ENCODE peak calls at places on chromosomes 6 and 20, in six cellular contexts. V is heart left ventricle, G is left lung, W is thoracic aorta, N is tibial artery, L is WTC11. Y is an unnamed sample.

GRCh38 chr20:3842332-3842930 is 4.2 kb upstream of the MAVS start:
- DNase-seq in W (no peak), L (no peak), N (no peak), G (peak; percentile 52), V (no peak), Y (no peak)

GRCh38 chr6:158996863-158997262 is 3.1 kb downstream of the RSPH3 start:
- DNase-seq in W (no peak), N (no peak), L (no peak), G (no peak), V (no peak), Y (peak; percentile 63)

GRCh38 chr20:3071610-3072529 is at the start of gene OXT:
- DNase-seq in W (no peak), N (no peak), G (peak; percentile 84), L (peak; percentile 69), V (peak; percentile 56), Y (no peak)

GRCh38 chr6:14333556-14334305 is 216.2 kb downstream of the CD83 start:
- DNase-seq in W (no peak), G (no peak), V (no peak), L (no peak), N (no peak), Y (no peak)

GRCh38 chr6:50030777-50031562 is 9.2 kb upstream of the DEFB110 start:
- DNase-seq in W (no peak), N (no peak), V (no peak), L (peak; percentile 67), G (no peak), Y (no peak)

GRCh38 chr6:32609731-32610640 is 20.3 kb upstream of the HLA-DRB1 start:
- DNase-seq in V (peak; percentile 63), W (no peak), L (no peak), G (no peak), N (no peak), Y (peak; percentile 52)

GRCh38 chr6:97009781-97010492 is 85.4 kb downstream of the KLHL32 start:
- DNase-seq in W (no peak), N (no peak), L (no peak), V (no peak), G (no peak), Y (no peak)

GRCh38 chr20:4689224-4689623 is 32.5 kb upstream of the PRND start:
- DNase-seq in W (no peak), N (no peak), V (no peak), L (no peak), G (no peak), Y (no peak)

GRCh38 chr20:38969708-38970107 is 7.6 kb downstream of the DHX35 start:
- DNase-seq in L (no peak), V (no peak), N (no peak), W (no peak), G (no peak), Y (no peak)

GRCh38 chr20:5056801-5057599 is 55.7 kb upstream of the SLC23A2 start:
- DNase-seq in G (peak; percentile 85), N (peak; percentile 73), W (no peak), L (peak; percentile 41), V (peak; percentile 48), Y (peak; percentile 97)

GRCh38 chr6:165844801-165845364 is 181.8 kb upstream of the PDE10A start:
- DNase-seq in N (no peak), G (no peak), W (no peak), V (no peak), L (no peak), Y (no peak)

GRCh38 chr6:109258129-109258528 is 124.1 kb downstream of the CD164 start:
- DNase-seq in V (no peak), W (no peak), G (no peak), L (no peak), N (no peak), Y (no peak)

GRCh38 chr6:37137201-37137880 is 32.6 kb upstream of the PIM1 start:
- DNase-seq in V (peak; percentile 33), L (peak; percentile 49), G (no peak), W (peak; percentile 36), N (no peak), Y (no peak)

GRCh38 chr20:57922701-57923100 is 212.9 kb upstream of the PMEPA1 start:
- DNase-seq in G (no peak), W (no peak), L (no peak), V (no peak), N (no peak), Y (no peak)

GRCh38 chr6:111663692-111664564 is 58.2 kb upstream of the TRAF3IP2 start:
- DNase-seq in W (no peak), V (peak; percentile 65), G (no peak), L (peak; percentile 84), N (peak; percentile 73), Y (no peak)

GRCh38 chr6:1242439-1242838 is 69.5 kb upstream of the FOXQ1 start:
- DNase-seq in G (no peak), V (no peak), W (no peak), N (no peak), L (no peak), Y (no peak)

GRCh38 chr20:39676857-39677351 is 714.8 kb downstream of the DHX35 start:
- DNase-seq in N (no peak), W (no peak), L (no peak), V (no peak), G (no peak), Y (no peak)

GRCh38 chr6:6407061-6407723 is 86.7 kb upstream of the F13A1 start:
- DNase-seq in V (no peak), N (no peak), L (no peak), W (no peak), G (no peak), Y (no peak)

GRCh38 chr20:62156592-62157386 is 13.2 kb downstream of the SS18L1 start:
- DNase-seq in N (no peak), W (no peak), V (peak; percentile 68), L (peak; percentile 86), G (peak; percentile 91), Y (peak; percentile 72)

GRCh38 chr6:4377635-4378034 is 242.3 kb upstream of the ECI2 start:
- DNase-seq in W (no peak), V (no peak), N (no peak), L (no peak), G (no peak), Y (no peak)

GRCh38 chr6:88633782-88634181 is 329.6 kb downstream of the RNGTT start:
- DNase-seq in V (no peak), N (no peak), G (no peak), L (no peak), W (no peak), Y (no peak)

GRCh38 chr6:88631830-88632229 is 331.6 kb downstream of the RNGTT start:
- DNase-seq in L (no peak), G (peak; percentile 2), W (no peak), N (no peak), V (no peak), Y (no peak)

GRCh38 chr6:88626460-88626859 is 337.0 kb downstream of the RNGTT start:
- DNase-seq in V (no peak), W (no peak), L (no peak), G (no peak), N (no peak), Y (no peak)

GRCh38 chr6:88629838-88630462 is 333.5 kb downstream of the RNGTT start:
- DNase-seq in G (no peak), L (peak; percentile 49), W (no peak), N (no peak), V (no peak), Y (no peak)
- TF ChIP-seq CTCF in G (no peak), L (no peak), W (no peak), N (no peak), V (no peak), Y (no peak)

GRCh38 chr6:118080547-118080946 is 173.5 kb downstream of the SLC35F1 start:
- DNase-seq in V (no peak), G (no peak), L (no peak), W (no peak), N (no peak), Y (no peak)
- TF ChIP-seq CTCF in V (no peak), G (no peak), L (no peak), W (no peak), N (no peak), Y (no peak)

GRCh38 chr6:144778773-144779531 is 493.8 kb downstream of the UTRN start:
- DNase-seq in L (no peak), W (no peak), G (no peak), N (no peak), V (no peak), Y (no peak)
- TF ChIP-seq CTCF in L (no peak), W (no peak), G (no peak), N (no peak), V (peak; percentile 22), Y (no peak)

DNA sequence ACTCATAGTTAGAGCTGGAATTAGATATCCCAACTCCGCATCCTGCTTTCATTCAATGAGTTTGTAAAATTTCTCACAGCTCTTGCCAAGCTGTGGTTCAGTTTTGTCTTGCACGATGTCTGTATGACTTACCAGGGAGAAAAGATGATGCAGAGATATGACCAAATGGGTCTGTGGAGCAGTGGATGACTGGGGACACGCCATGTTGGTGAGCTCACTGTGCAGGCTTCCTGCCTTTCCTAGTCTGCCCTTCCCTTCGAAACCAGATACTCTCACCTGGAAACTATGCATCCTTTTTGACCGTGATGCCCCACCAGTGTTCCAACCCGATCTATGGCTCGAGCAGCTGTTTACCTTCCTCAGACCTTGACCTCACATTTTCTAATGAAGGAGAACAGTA is 262.7 kb upstream of the BMP2 start:
- DNase-seq in V (no peak), L (no peak), N (no peak), G (no peak), W (no peak), Y (no peak)
- TF ChIP-seq CTCF in V (no peak), L (no peak), N (no peak), G (no peak), W (no peak), Y (no peak)

GRCh38 chr6:3359091-3359752 is 97.6 kb downstream of the SLC22A23 start:
- DNase-seq in W (no peak), N (no peak), V (no peak), L (no peak), G (no peak), Y (no peak)

GRCh38 chr6:3361312-3362037 is 95.4 kb downstream of the SLC22A23 start:
- DNase-seq in L (no peak), N (no peak), W (no peak), V (no peak), G (no peak), Y (no peak)

GRCh38 chr6:3359973-3360726 is 96.7 kb downstream of the SLC22A23 start:
- DNase-seq in G (no peak), W (no peak), L (no peak), N (no peak), V (no peak), Y (no peak)

GRCh38 chr6:3358413-3359090 is 98.3 kb downstream of the SLC22A23 start:
- DNase-seq in L (no peak), V (no peak), G (no peak), W (no peak), N (no peak), Y (no peak)

DNA sequence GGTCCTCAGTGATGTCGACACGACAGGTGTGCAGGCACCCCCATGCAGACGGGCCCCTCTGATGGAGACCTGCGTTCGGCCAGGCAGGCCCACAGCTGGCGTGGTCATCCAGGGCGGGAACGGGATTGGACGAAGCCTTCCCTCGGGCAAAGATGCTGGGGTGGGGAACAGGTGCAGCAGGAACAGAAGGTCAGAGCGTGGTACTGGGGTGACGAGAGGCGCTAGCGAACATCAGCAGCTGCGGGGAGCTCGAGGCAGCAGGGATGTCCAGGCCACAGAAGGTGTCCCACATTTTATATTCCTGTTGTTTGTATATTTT is 96.2 kb downstream of the SLC22A23 start:
- DNase-seq in V (no peak), W (no peak), G (no peak), N (no peak), L (no peak), Y (no peak)
- TF ChIP-seq CTCF in V (no peak), W (no peak), G (no peak), N (no peak), L (no peak), Y (no peak)

GRCh38 chr20:36214684-36215256 is 21.5 kb upstream of the AAR2 start:
- DNase-seq in V (no peak), L (peak; percentile 43), G (no peak), N (no peak), W (no peak), Y (no peak)
- TF ChIP-seq CTCF in V (peak; percentile 59), L (peak; percentile 45), G (no peak), N (no peak), W (no peak), Y (peak; percentile 41)

Y was measured in CD14-positive monocyte.